ENCODE peak calls at places on chromosomes 7 and 10, in eight cellular contexts. A is IMR-90, E is A172, G is NCI-H1417, H is epithelial cell of esophagus, B is M059J, L is esophagus squamous epithelium, C is aorta. Z is an unnamed sample.

GRCh38 chr7:803243-803635 is 29.0 kb upstream of the SUN1 start:
- DNase-seq in L (no peak), H (no peak), E (no peak), A (no peak), C (no peak), B (no peak), G (no peak), Z (peak)

GRCh38 chr10:13936826-13937225 is 350.1 kb downstream of the PRPF18 start:
- DNase-seq in H (no peak), B (no peak), A (no peak), C (no peak), E (no peak), G (no peak), L (no peak), Z (no peak)

GRCh38 chr10:36345770-36346169 is 703.7 kb upstream of the FZD8 start:
- DNase-seq in L (no peak), E (no peak), B (peak), C (no peak), H (no peak), A (peak), G (no peak), Z (no peak)

GRCh38 chr7:157978766-157979165 is 608.9 kb downstream of the PTPRN2 start:
- DNase-seq in E (no peak), G (no peak), L (no peak), C (no peak), A (no peak), B (no peak), H (no peak), Z (no peak)

GRCh38 chr10:132240156-132240555 is 53.4 kb downstream of the DPYSL4 start:
- DNase-seq in H (no peak), E (no peak), C (no peak), A (no peak), L (no peak), B (no peak), G (no peak), Z (no peak)

GRCh38 chr10:77637474-77637985 is at the start of gene KCNMA1:
- DNase-seq in C (peak), A (no peak), G (peak), L (no peak), H (peak), B (peak), E (peak), Z (peak)

GRCh38 chr10:110857265-110858158 is 14.2 kb upstream of the PDCD4 start:
- DNase-seq in L (no peak), G (no peak), H (peak), A (peak), C (no peak), B (no peak), E (no peak), Z (peak)

GRCh38 chr7:38105874-38106483 is 72.1 kb upstream of the STARD3NL start:
- DNase-seq in G (peak), H (peak), E (peak), B (peak), A (peak), C (no peak), L (no peak), Z (peak)

GRCh38 chr7:81013036-81013435 is 94.2 kb upstream of the SEMA3C start:
- DNase-seq in B (peak), L (no peak), H (peak), C (no peak), E (peak), A (peak), G (no peak), Z (peak)

GRCh38 chr7:128728608-128729007 is 10.6 kb upstream of the CALU start:
- DNase-seq in G (no peak), L (no peak), H (peak), E (no peak), B (peak), C (no peak), A (peak), Z (no peak)

GRCh38 chr7:36820527-36821170 is 96.4 kb upstream of the AOAH start:
- DNase-seq in B (peak), A (no peak), C (no peak), L (no peak), E (no peak), G (no peak), H (peak), Z (no peak)

GRCh38 chr7:66125052-66125694 is 10.5 kb downstream of the CRCP start:
- DNase-seq in A (no peak), H (no peak), B (no peak), G (no peak), L (no peak), E (no peak), C (no peak), Z (no peak)

GRCh38 chr10:98314577-98315284 is 46.7 kb upstream of the LOXL4 start:
- DNase-seq in L (no peak), G (no peak), B (peak), E (peak), C (peak), A (no peak), H (peak), Z (no peak)

GRCh38 chr10:25804505-25804904 is 129.5 kb upstream of the MYO3A start:
- DNase-seq in G (no peak), B (no peak), C (no peak), L (no peak), E (no peak), H (no peak), A (no peak), Z (no peak)

GRCh38 chr10:97025613-97026242 is 160.0 kb downstream of the SLIT1 start:
- DNase-seq in E (peak), A (peak), C (peak), B (no peak), G (no peak), L (no peak), H (peak), Z (peak)

GRCh38 chr7:30470163-30470770 is 8.3 kb downstream of the NOD1 start:
- DNase-seq in B (no peak), L (no peak), E (no peak), A (peak), H (no peak), C (peak), G (no peak), Z (peak)

GRCh38 chr10:34933676-34934075 is 118.6 kb upstream of the PARD3 start:
- DNase-seq in E (no peak), G (no peak), C (no peak), L (no peak), B (no peak), H (no peak), A (no peak), Z (no peak)

GRCh38 chr10:73956476-73957338 is 41.2 kb upstream of the VCL start:
- DNase-seq in B (peak), L (no peak), H (no peak), G (no peak), A (peak), C (no peak), E (peak), Z (no peak)